ENCODE peak calls at places on chromosomes 13 and 19, in nine cellular contexts. F is AG09319, P is GM12865, L is pancreas, B is progenitor cell of endocrine pancreas, A is fibroblast of lung, U is right atrium auricular region, M is ascending aorta, D is thyroid gland. R is an unnamed sample.

GRCh38 chr19:55179570-55180484 is at the start of gene SYT5:
- DNase-seq in M (no peak), F (no peak), U (no peak), D (peak; percentile 21), P (peak; percentile 35), L (peak; percentile 81), B (peak; percentile 53), A (no peak), R (peak; percentile 86)

GRCh38 chr19:7898967-7899366 is 4.7 kb upstream of the MAP2K7 start:
- DNase-seq in D (no peak), B (no peak), F (no peak), U (no peak), P (no peak), A (no peak), M (no peak), L (no peak), R (no peak)

GRCh38 chr13:58882556-58882955 is 1251.0 kb downstream of the PCDH17 start:
- DNase-seq in L (no peak), P (no peak), B (no peak), M (no peak), U (no peak), A (no peak), D (no peak), F (no peak), R (no peak)

GRCh38 chr19:40147693-40148347 is 43.4 kb upstream of the MAP3K10 start:
- DNase-seq in U (peak; percentile 59), A (peak; percentile 75), F (peak; percentile 22), L (no peak), P (peak; percentile 40), M (peak; percentile 71), B (no peak), D (no peak), R (no peak)

GRCh38 chr19:44592451-44592890 is 20.9 kb upstream of the IGSF23 start:
- DNase-seq in U (no peak), A (peak; percentile 17), D (no peak), P (no peak), F (no peak), M (no peak), B (no peak), L (no peak), R (no peak)

GRCh38 chr13:44307255-44307654 is 66.4 kb upstream of the SERP2 start:
- DNase-seq in D (no peak), U (no peak), A (peak; percentile 46), M (no peak), B (no peak), F (no peak), L (no peak), P (no peak), R (no peak)

GRCh38 chr19:49657493-49658138 is 8.0 kb downstream of the IRF3 start:
- DNase-seq in A (no peak), M (no peak), P (no peak), U (no peak), B (no peak), D (no peak), F (no peak), L (peak; percentile 72), R (no peak)

GRCh38 chr13:60155978-60156377 is 7.8 kb downstream of the DIAPH3 start:
- DNase-seq in L (no peak), F (no peak), M (no peak), P (peak; percentile 14), U (no peak), B (no peak), D (no peak), A (no peak), R (no peak)

GRCh38 chr19:49453757-49454248 is 778 bp downstream of the ALDH16A1 start:
- DNase-seq in U (no peak), P (peak; percentile 78), M (no peak), B (no peak), A (no peak), D (no peak), L (no peak), F (no peak), R (peak; percentile 45)

GRCh38 chr19:18001837-18002345 is 6.1 kb upstream of the ARRDC2 start:
- DNase-seq in P (no peak), U (no peak), A (no peak), F (no peak), D (no peak), M (no peak), L (no peak), B (no peak), R (no peak)

GRCh38 chr13:87923713-87924112 is 252.5 kb downstream of the SLITRK5 start:
- DNase-seq in U (no peak), B (no peak), A (no peak), M (no peak), F (no peak), P (no peak), L (no peak), D (no peak), R (no peak)

GRCh38 chr13:64078025-64078424 is 2662.4 kb upstream of the PCDH20 start:
- DNase-seq in U (no peak), B (no peak), M (no peak), L (no peak), A (no peak), F (no peak), D (no peak), P (peak; percentile 21), R (no peak)

GRCh38 chr13:59734393-59734792 is 429.3 kb downstream of the DIAPH3 start:
- DNase-seq in P (peak; percentile 93), A (no peak), L (no peak), D (no peak), B (no peak), F (no peak), U (no peak), M (no peak), R (peak; percentile 65)

GRCh38 chr13:111412251-111412650 is 91.8 kb downstream of the TEX29 start:
- DNase-seq in M (no peak), U (no peak), D (no peak), A (no peak), P (no peak), F (no peak), L (no peak), B (no peak), R (no peak)

GRCh38 chr19:4389064-4389375 is 11.3 kb downstream of the SH3GL1 start:
- DNase-seq in A (no peak), P (no peak), M (no peak), D (no peak), B (no peak), F (no peak), L (peak; percentile 75), U (no peak), R (no peak)

GRCh38 chr19:4389511-4390016 is 10.8 kb downstream of the SH3GL1 start:
- DNase-seq in A (no peak), D (no peak), B (no peak), L (no peak), M (no peak), P (no peak), F (no peak), U (no peak), R (no peak)

GRCh38 chr19:4388171-4389063 is 11.9 kb downstream of the SH3GL1 start:
- DNase-seq in L (peak; percentile 65), M (no peak), D (peak; percentile 35), F (no peak), B (no peak), U (no peak), A (no peak), P (no peak), R (no peak)

GRCh38 chr19:4385291-4386037 is 14.9 kb downstream of the SH3GL1 start:
- DNase-seq in A (peak; percentile 38), B (no peak), P (no peak), L (no peak), D (no peak), U (no peak), M (no peak), F (no peak), R (no peak)

GRCh38 chr19:4386038-4386782 is 14.1 kb downstream of the SH3GL1 start:
- DNase-seq in M (no peak), A (no peak), F (no peak), U (no peak), P (no peak), D (no peak), L (no peak), B (no peak), R (no peak)
- TF ChIP-seq CTCF in M (no peak), A (peak; percentile 13), F (no peak), U (no peak), P (no peak), D (no peak), L (no peak), B (no peak), R (no peak)

DNA sequence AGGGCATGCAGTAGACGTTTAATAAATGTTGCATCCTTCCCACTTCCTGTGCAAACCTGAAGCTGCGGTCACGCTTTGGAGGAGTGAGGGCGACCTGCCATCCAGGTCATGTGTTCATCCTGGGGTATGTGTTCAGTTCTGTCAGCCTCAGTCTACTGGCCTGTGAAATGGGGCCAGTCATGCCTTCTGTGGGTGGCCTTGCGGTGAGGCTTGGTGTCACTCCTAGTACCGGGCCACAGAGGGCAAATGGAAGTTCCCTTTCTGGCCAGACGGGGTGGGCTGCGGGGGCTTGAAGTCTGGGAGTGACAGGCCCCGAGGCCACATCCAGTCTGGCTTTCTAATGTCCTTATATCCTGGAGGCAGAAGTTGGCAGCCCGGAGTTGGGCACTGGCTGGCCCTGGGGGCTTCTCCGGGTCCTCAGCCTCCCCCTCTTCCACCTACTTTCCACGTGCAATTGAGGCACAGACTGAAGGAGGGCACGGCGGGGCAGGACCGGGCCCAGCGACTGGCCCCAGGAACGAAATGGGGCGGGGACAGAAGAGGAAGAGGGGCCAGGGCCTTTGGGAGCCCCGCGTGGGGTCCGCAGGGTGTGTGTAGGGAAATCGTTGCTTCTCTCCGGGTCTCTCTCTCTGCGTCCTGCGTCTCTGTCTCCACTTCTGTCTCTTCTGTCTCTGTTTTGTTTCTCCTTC is 11.1 kb downstream of the PDE4A start:
- DNase-seq in P (peak; percentile 70), F (no peak), B (no peak), A (peak; percentile 39), M (no peak), L (peak; percentile 64), D (peak; percentile 64), U (no peak), R (peak; percentile 75)
- TF ChIP-seq CTCF in P (peak; percentile 0), F (no peak), B (no peak), A (no peak), M (no peak), L (no peak), D (no peak), U (no peak), R (no peak)

DNA sequence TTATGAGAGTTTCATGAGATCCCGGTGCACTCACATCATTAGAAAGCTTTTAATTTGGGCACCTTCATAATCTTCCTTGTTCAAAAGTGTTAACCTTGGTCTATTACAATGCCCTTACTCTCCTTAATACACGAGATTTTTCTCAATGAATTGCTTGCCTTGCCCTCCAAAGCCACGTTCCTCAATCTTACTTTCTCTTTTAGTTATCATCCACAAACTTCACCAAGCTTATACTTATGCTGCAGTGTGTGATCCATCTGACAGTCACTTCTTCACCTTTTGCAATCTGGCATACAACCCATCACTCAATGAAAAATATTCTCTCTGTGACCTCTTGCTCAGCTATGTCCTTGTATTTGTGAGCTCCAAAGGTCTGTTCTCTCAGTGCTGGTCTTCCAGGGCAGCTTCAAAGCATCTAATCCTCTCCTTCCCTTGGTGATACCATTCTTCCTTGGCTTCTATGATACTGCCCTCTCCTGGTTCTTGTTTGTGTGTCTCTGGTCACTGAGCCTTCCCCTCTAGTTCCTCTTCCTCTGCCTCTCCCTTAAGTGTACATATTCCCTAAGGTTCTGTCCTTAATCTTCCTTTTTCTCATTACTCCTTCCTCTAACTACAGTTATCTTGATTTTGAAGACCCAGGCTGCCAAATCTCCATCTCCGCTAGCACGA is 202.2 kb upstream of the STARD13 start:
- DNase-seq in U (no peak), M (peak; percentile 65), F (peak; percentile 38), A (no peak), D (no peak), B (no peak), L (no peak), P (peak; percentile 57), R (peak; percentile 41)
- TF ChIP-seq CTCF in U (peak; percentile 56), M (peak; percentile 25), F (peak; percentile 64), A (peak; percentile 72), D (peak; percentile 34), B (no peak), L (no peak), P (peak; percentile 29), R (peak; percentile 54)

GRCh38 chr19:13888281-13888680 is 11.3 kb downstream of the NANOS3 start:
- DNase-seq in L (no peak), F (no peak), B (no peak), U (no peak), M (no peak), D (no peak), P (no peak), A (no peak), R (no peak)
- TF ChIP-seq CTCF in L (no peak), F (no peak), B (no peak), U (no peak), M (no peak), D (no peak), P (no peak), A (no peak), R (no peak)

R was measured in GM13977.